ENCODE peak calls at places on chromosomes 16 and 17, in nine cellular contexts. T is endothelial cell; F is aorta; Y is glutamatergic neuron; W is COR-L47; X is GM13976; Q is neural progenitor cell; Z is natural killer cell treated with Interleukin-12 subunit alpha and Interleukin-12 subunit beta and Interleukin-15 and Interleukin-18, amount 100 ng/mL, for 72 hours; V is effector memory CD8-positive, alpha-beta T cell. H is an unnamed sample.

GRCh38 chr16:27434141-27435051 is 32.4 kb downstream of the IL21R start:
- DNase-seq in F (peak; percentile 20), T (no peak), Q (no peak), V (no peak), Y (peak; percentile 6), Z (peak; percentile 52), X (no peak), W (no peak), H (no peak)

GRCh38 chr17:75152971-75153853 is 1.1 kb downstream of the JPT1 start:
- DNase-seq in V (no peak), Y (peak; percentile 50), T (peak; percentile 21), Q (peak; percentile 73), Z (no peak), F (no peak), W (peak; percentile 44), X (peak; percentile 57), H (peak; percentile 49)

GRCh38 chr17:66287911-66288310 is 14.5 kb upstream of the PRKCA start:
- DNase-seq in Z (no peak), W (no peak), X (no peak), V (no peak), Y (no peak), T (no peak), Q (no peak), F (no peak), H (no peak)

GRCh38 chr17:73386561-73386960 is 74.8 kb upstream of the CDC42EP4 start:
- DNase-seq in Q (no peak), T (no peak), F (no peak), X (no peak), Y (no peak), W (no peak), Z (no peak), V (no peak), H (no peak)

GRCh38 chr17:52965856-52966255 is 807.3 kb upstream of the CA10 start:
- DNase-seq in W (no peak), F (no peak), Q (no peak), Y (no peak), V (no peak), Z (no peak), T (no peak), X (no peak), H (no peak)

GRCh38 chr16:24747425-24747824 is 18.0 kb downstream of the TNRC6A start:
- DNase-seq in V (no peak), X (no peak), Z (no peak), T (no peak), Y (no peak), Q (no peak), F (no peak), W (no peak), H (no peak)

GRCh38 chr16:8847623-8848022 is 21.2 kb downstream of the CARHSP1 start:
- DNase-seq in Q (no peak), W (no peak), Z (no peak), F (no peak), Y (no peak), X (peak; percentile 10), V (no peak), T (no peak), H (no peak)

GRCh38 chr16:49998991-49999390 is 26.0 kb upstream of the CNEP1R1 start:
- DNase-seq in T (no peak), Y (no peak), V (no peak), F (no peak), Q (no peak), X (no peak), W (no peak), Z (no peak), H (no peak)

GRCh38 chr17:56184650-56185049 is 31.4 kb downstream of the ANKFN1 start:
- DNase-seq in T (no peak), V (no peak), Z (no peak), F (no peak), Q (no peak), W (no peak), Y (no peak), X (no peak), H (no peak)

GRCh38 chr17:21376835-21377690 is 906 bp downstream of the KCNJ12 start:
- DNase-seq in W (no peak), T (peak; percentile 31), Y (peak; percentile 62), F (no peak), V (no peak), Q (no peak), Z (no peak), X (no peak), H (peak; percentile 40)

GRCh38 chr17:3968017-3968416 is 3.8 kb upstream of the ATP2A3 start:
- DNase-seq in F (no peak), W (no peak), Y (no peak), Z (no peak), V (no peak), T (no peak), X (no peak), Q (no peak), H (no peak)